ENCODE peak calls at places on chromosomes 1 and 21, in ten cellular contexts. One of them, this sample, is unnamed.

GRCh38 chr1:160309183-160309535 is 24.2 kb upstream of the PEX19 start:
- DNase-seq in fibroblast of mammary gland: peak
- DNase-seq in AG09319: no peak
- DNase-seq in fibroblast of the aortic adventitia: peak
- DNase-seq in choroid plexus epithelial cell: peak
- DNase-seq in mammary epithelial cell: peak
- DNase-seq in glutamatergic neuron: no peak
- DNase-seq in stomach: no peak
- DNase-seq in left lung: no peak
- DNase-seq in A549: no peak
- DNase-seq in this sample: no peak

GRCh38 chr21:36422279-36423098 is 37.3 kb downstream of the CHAF1B start:
- DNase-seq in fibroblast of mammary gland: peak
- DNase-seq in AG09319: no peak
- DNase-seq in fibroblast of the aortic adventitia: peak
- DNase-seq in choroid plexus epithelial cell: peak
- DNase-seq in mammary epithelial cell: peak
- DNase-seq in glutamatergic neuron: peak
- DNase-seq in stomach: peak
- DNase-seq in left lung: peak
- DNase-seq in A549: peak
- DNase-seq in this sample: peak

GRCh38 chr1:31795801-31796621 is 19.8 kb downstream of the SPOCD1 start:
- DNase-seq in fibroblast of mammary gland: peak
- DNase-seq in AG09319: no peak
- DNase-seq in fibroblast of the aortic adventitia: peak
- DNase-seq in choroid plexus epithelial cell: peak
- DNase-seq in mammary epithelial cell: no peak
- DNase-seq in glutamatergic neuron: peak
- DNase-seq in stomach: peak
- DNase-seq in left lung: peak
- DNase-seq in A549: no peak
- DNase-seq in this sample: no peak

GRCh38 chr1:42157667-42158066 is 4.5 kb downstream of the GUCA2B start:
- DNase-seq in fibroblast of mammary gland: no peak
- DNase-seq in AG09319: no peak
- DNase-seq in fibroblast of the aortic adventitia: no peak
- DNase-seq in choroid plexus epithelial cell: no peak
- DNase-seq in mammary epithelial cell: no peak
- DNase-seq in glutamatergic neuron: no peak
- DNase-seq in stomach: no peak
- DNase-seq in left lung: no peak
- DNase-seq in A549: no peak
- DNase-seq in this sample: no peak

GRCh38 chr1:15100369-15101111 is 53.0 kb upstream of the TMEM51 start:
- DNase-seq in fibroblast of mammary gland: peak
- DNase-seq in AG09319: no peak
- DNase-seq in fibroblast of the aortic adventitia: peak
- DNase-seq in choroid plexus epithelial cell: peak
- DNase-seq in mammary epithelial cell: peak
- DNase-seq in glutamatergic neuron: peak
- DNase-seq in stomach: peak
- DNase-seq in left lung: no peak
- DNase-seq in A549: peak
- DNase-seq in this sample: no peak

GRCh38 chr1:21626921-21627339 is 42.2 kb downstream of the RAP1GAP start:
- DNase-seq in fibroblast of mammary gland: no peak
- DNase-seq in AG09319: no peak
- DNase-seq in fibroblast of the aortic adventitia: no peak
- DNase-seq in choroid plexus epithelial cell: no peak
- DNase-seq in mammary epithelial cell: peak
- DNase-seq in glutamatergic neuron: no peak
- DNase-seq in stomach: peak
- DNase-seq in left lung: no peak
- DNase-seq in A549: no peak
- DNase-seq in this sample: no peak

GRCh38 chr1:205939690-205940330 is 3.4 kb downstream of the SLC26A9 start:
- DNase-seq in fibroblast of mammary gland: no peak
- DNase-seq in AG09319: no peak
- DNase-seq in fibroblast of the aortic adventitia: no peak
- DNase-seq in choroid plexus epithelial cell: no peak
- DNase-seq in mammary epithelial cell: no peak
- DNase-seq in glutamatergic neuron: peak
- DNase-seq in stomach: peak
- DNase-seq in left lung: peak
- DNase-seq in A549: peak
- DNase-seq in this sample: no peak

GRCh38 chr1:117113199-117113598 is 8.3 kb downstream of the TRIM45 start:
- DNase-seq in fibroblast of mammary gland: no peak
- DNase-seq in AG09319: no peak
- DNase-seq in fibroblast of the aortic adventitia: no peak
- DNase-seq in choroid plexus epithelial cell: no peak
- DNase-seq in mammary epithelial cell: no peak
- DNase-seq in glutamatergic neuron: no peak
- DNase-seq in stomach: no peak
- DNase-seq in left lung: no peak
- DNase-seq in A549: no peak
- DNase-seq in this sample: no peak

GRCh38 chr1:75265792-75266191 is 131.6 kb downstream of the LHX8 start:
- DNase-seq in fibroblast of mammary gland: peak
- DNase-seq in AG09319: peak
- DNase-seq in fibroblast of the aortic adventitia: peak
- DNase-seq in choroid plexus epithelial cell: peak
- DNase-seq in mammary epithelial cell: peak
- DNase-seq in glutamatergic neuron: no peak
- DNase-seq in stomach: no peak
- DNase-seq in left lung: no peak
- DNase-seq in A549: peak
- DNase-seq in this sample: no peak

GRCh38 chr1:161196521-161197451 is 2.1 kb downstream of the ADAMTS4 start:
- DNase-seq in fibroblast of mammary gland: peak
- DNase-seq in AG09319: peak
- DNase-seq in fibroblast of the aortic adventitia: peak
- DNase-seq in choroid plexus epithelial cell: peak
- DNase-seq in mammary epithelial cell: no peak
- DNase-seq in glutamatergic neuron: no peak
- DNase-seq in stomach: no peak
- DNase-seq in left lung: peak
- DNase-seq in A549: no peak
- DNase-seq in this sample: no peak

GRCh38 chr21:44695641-44696040 is 1.3 kb upstream of the KRTAP10-12 start:
- DNase-seq in fibroblast of mammary gland: no peak
- DNase-seq in AG09319: no peak
- DNase-seq in fibroblast of the aortic adventitia: no peak
- DNase-seq in choroid plexus epithelial cell: no peak
- DNase-seq in mammary epithelial cell: no peak
- DNase-seq in glutamatergic neuron: no peak
- DNase-seq in stomach: no peak
- DNase-seq in left lung: no peak
- DNase-seq in A549: no peak
- DNase-seq in this sample: no peak

GRCh38 chr1:182149411-182149965 is 88.0 kb upstream of the ZNF648 start:
- DNase-seq in fibroblast of mammary gland: peak
- DNase-seq in AG09319: peak
- DNase-seq in fibroblast of the aortic adventitia: peak
- DNase-seq in choroid plexus epithelial cell: peak
- DNase-seq in mammary epithelial cell: peak
- DNase-seq in glutamatergic neuron: no peak
- DNase-seq in stomach: peak
- DNase-seq in left lung: peak
- DNase-seq in A549: no peak
- DNase-seq in this sample: peak

GRCh38 chr1:65467536-65467935 is 47.1 kb downstream of the LEPR start:
- DNase-seq in fibroblast of mammary gland: no peak
- DNase-seq in AG09319: no peak
- DNase-seq in fibroblast of the aortic adventitia: no peak
- DNase-seq in choroid plexus epithelial cell: peak
- DNase-seq in mammary epithelial cell: peak
- DNase-seq in glutamatergic neuron: peak
- DNase-seq in stomach: peak
- DNase-seq in left lung: peak
- DNase-seq in A549: no peak
- DNase-seq in this sample: no peak
- TF ChIP-seq CTCF in fibroblast of mammary gland: no peak
- TF ChIP-seq CTCF in AG09319: no peak
- TF ChIP-seq CTCF in fibroblast of the aortic adventitia: no peak
- TF ChIP-seq CTCF in choroid plexus epithelial cell: no peak
- TF ChIP-seq CTCF in mammary epithelial cell: no peak
- TF ChIP-seq CTCF in glutamatergic neuron: no peak
- TF ChIP-seq CTCF in stomach: no peak
- TF ChIP-seq CTCF in left lung: no peak
- TF ChIP-seq CTCF in A549: no peak
- TF ChIP-seq CTCF in this sample: no peak

GRCh38 chr1:113389953-113390834 is at the start of gene MAGI3:
- DNase-seq in fibroblast of mammary gland: peak
- DNase-seq in AG09319: peak
- DNase-seq in fibroblast of the aortic adventitia: peak
- DNase-seq in choroid plexus epithelial cell: peak
- DNase-seq in mammary epithelial cell: peak
- DNase-seq in glutamatergic neuron: peak
- DNase-seq in stomach: peak
- DNase-seq in left lung: peak
- DNase-seq in A549: peak
- DNase-seq in this sample: peak

GRCh38 chr1:113389356-113389952 is 861 bp upstream of the MAGI3 start:
- DNase-seq in fibroblast of mammary gland: no peak
- DNase-seq in AG09319: no peak
- DNase-seq in fibroblast of the aortic adventitia: no peak
- DNase-seq in choroid plexus epithelial cell: no peak
- DNase-seq in mammary epithelial cell: no peak
- DNase-seq in glutamatergic neuron: no peak
- DNase-seq in stomach: no peak
- DNase-seq in left lung: no peak
- DNase-seq in A549: no peak
- DNase-seq in this sample: no peak

GRCh38 chr1:113388017-113388620 is 2.2 kb upstream of the MAGI3 start:
- DNase-seq in fibroblast of mammary gland: no peak
- DNase-seq in AG09319: no peak
- DNase-seq in fibroblast of the aortic adventitia: peak
- DNase-seq in choroid plexus epithelial cell: no peak
- DNase-seq in mammary epithelial cell: no peak
- DNase-seq in glutamatergic neuron: no peak
- DNase-seq in stomach: no peak
- DNase-seq in left lung: no peak
- DNase-seq in A549: no peak
- DNase-seq in this sample: no peak

GRCh38 chr1:113390871-113391642 is 742 bp downstream of the MAGI3 start:
- DNase-seq in fibroblast of mammary gland: no peak
- DNase-seq in AG09319: no peak
- DNase-seq in fibroblast of the aortic adventitia: no peak
- DNase-seq in choroid plexus epithelial cell: no peak
- DNase-seq in mammary epithelial cell: peak
- DNase-seq in glutamatergic neuron: peak
- DNase-seq in stomach: peak
- DNase-seq in left lung: peak
- DNase-seq in A549: peak
- DNase-seq in this sample: peak

DNA sequence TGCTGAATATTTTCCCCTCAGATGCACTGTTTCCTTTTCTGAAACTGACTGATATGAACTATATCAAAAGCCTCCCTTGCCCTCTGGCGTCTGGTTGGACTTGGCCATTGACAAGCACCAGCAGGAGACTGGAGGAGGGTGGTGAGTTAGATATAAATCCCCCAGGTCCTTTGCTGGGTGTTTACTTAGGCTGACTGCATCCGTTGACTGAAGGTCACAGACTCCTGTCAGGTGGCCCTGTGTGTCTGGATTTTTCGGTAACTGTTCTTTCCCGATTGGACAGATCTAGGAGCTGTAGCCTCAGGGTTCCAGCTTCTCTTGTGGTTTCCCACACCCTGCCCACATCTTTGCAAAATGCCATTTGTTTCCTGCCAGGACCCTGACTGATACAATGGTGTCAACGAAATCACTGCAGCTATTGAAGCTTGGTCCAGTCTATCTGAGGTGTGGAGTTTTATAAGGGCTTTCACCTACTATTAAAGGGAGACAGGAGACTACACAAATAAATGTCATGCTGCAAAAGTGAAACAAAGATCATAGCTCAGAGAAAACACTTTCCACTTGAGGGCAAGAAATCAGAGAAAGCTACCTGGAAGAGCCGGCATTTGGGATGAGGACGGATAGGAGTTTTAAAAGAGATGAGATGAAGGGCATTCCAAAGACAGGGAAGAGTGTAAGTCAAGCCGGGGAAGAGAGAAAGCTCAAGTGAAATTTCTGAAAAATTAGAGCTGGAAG is 1.5 kb upstream of the MAGI3 start:
- DNase-seq in fibroblast of mammary gland: no peak
- DNase-seq in AG09319: no peak
- DNase-seq in fibroblast of the aortic adventitia: peak
- DNase-seq in choroid plexus epithelial cell: no peak
- DNase-seq in mammary epithelial cell: peak
- DNase-seq in glutamatergic neuron: no peak
- DNase-seq in stomach: peak
- DNase-seq in left lung: no peak
- DNase-seq in A549: peak
- DNase-seq in this sample: no peak
- TF ChIP-seq CTCF in fibroblast of mammary gland: no peak
- TF ChIP-seq CTCF in AG09319: peak
- TF ChIP-seq CTCF in fibroblast of the aortic adventitia: no peak
- TF ChIP-seq CTCF in choroid plexus epithelial cell: peak
- TF ChIP-seq CTCF in mammary epithelial cell: no peak
- TF ChIP-seq CTCF in glutamatergic neuron: no peak
- TF ChIP-seq CTCF in stomach: peak
- TF ChIP-seq CTCF in left lung: no peak
- TF ChIP-seq CTCF in A549: no peak
- TF ChIP-seq CTCF in this sample: no peak

DNA sequence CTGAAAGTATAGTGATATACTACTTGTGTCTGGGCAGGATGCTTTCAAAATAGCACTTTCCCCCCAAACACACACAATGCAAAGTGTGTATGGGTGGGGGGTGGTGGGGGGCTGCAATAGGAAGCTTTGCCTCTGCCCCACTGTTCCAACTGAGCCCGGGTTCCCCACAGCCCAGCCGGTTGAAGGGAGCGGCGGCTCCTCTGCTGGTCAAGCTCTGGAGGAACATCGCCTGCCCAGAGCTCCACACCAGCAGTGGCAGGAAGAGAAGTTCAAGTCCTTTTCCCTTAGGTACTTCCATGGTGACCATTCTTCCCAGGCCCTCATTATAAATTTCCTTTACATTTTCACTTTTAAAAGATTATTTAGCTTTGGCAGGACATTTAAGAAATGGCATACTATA is 74.9 kb downstream of the CAPZB start:
- DNase-seq in fibroblast of mammary gland: no peak
- DNase-seq in AG09319: no peak
- DNase-seq in fibroblast of the aortic adventitia: no peak
- DNase-seq in choroid plexus epithelial cell: no peak
- DNase-seq in mammary epithelial cell: no peak
- DNase-seq in glutamatergic neuron: peak
- DNase-seq in stomach: no peak
- DNase-seq in left lung: no peak
- DNase-seq in A549: no peak
- DNase-seq in this sample: no peak
- TF ChIP-seq CTCF in fibroblast of mammary gland: no peak
- TF ChIP-seq CTCF in AG09319: no peak
- TF ChIP-seq CTCF in fibroblast of the aortic adventitia: no peak
- TF ChIP-seq CTCF in choroid plexus epithelial cell: peak
- TF ChIP-seq CTCF in mammary epithelial cell: no peak
- TF ChIP-seq CTCF in glutamatergic neuron: no peak
- TF ChIP-seq CTCF in stomach: no peak
- TF ChIP-seq CTCF in left lung: no peak
- TF ChIP-seq CTCF in A549: no peak
- TF ChIP-seq CTCF in this sample: no peak

GRCh38 chr1:73205294-73205973 is 923.1 kb upstream of the NEGR1 start:
- DNase-seq in fibroblast of mammary gland: no peak
- DNase-seq in AG09319: no peak
- DNase-seq in fibroblast of the aortic adventitia: no peak
- DNase-seq in choroid plexus epithelial cell: no peak
- DNase-seq in mammary epithelial cell: no peak
- DNase-seq in glutamatergic neuron: no peak
- DNase-seq in stomach: no peak
- DNase-seq in left lung: no peak
- DNase-seq in A549: no peak
- DNase-seq in this sample: no peak
- TF ChIP-seq CTCF in fibroblast of mammary gland: no peak
- TF ChIP-seq CTCF in AG09319: no peak
- TF ChIP-seq CTCF in fibroblast of the aortic adventitia: no peak
- TF ChIP-seq CTCF in choroid plexus epithelial cell: no peak
- TF ChIP-seq CTCF in mammary epithelial cell: no peak
- TF ChIP-seq CTCF in glutamatergic neuron: no peak
- TF ChIP-seq CTCF in stomach: no peak
- TF ChIP-seq CTCF in left lung: no peak
- TF ChIP-seq CTCF in A549: no peak
- TF ChIP-seq CTCF in this sample: no peak